ENCODE peak calls at places on chromosomes 6 and 20, in five cellular contexts. D, B, X, M and A are unnamed samples.

GRCh38 chr20:57414867-57415592 is 23.8 kb downstream of the RBM38 start:
- DNase-seq in B (no peak), D (peak), X (no peak), M (no peak), A (no peak)

GRCh38 chr20:1636621-1637020 is 16.8 kb upstream of the SIRPB1 start:
- DNase-seq in B (no peak), M (no peak), D (no peak), X (no peak), A (no peak)

GRCh38 chr20:37524859-37525708 is 2.6 kb downstream of the BLCAP start:
- DNase-seq in X (no peak), D (no peak), M (no peak), B (no peak), A (no peak)

GRCh38 chr6:35562060-35562459 is 49.4 kb upstream of the TULP1 start:
- DNase-seq in X (no peak), B (no peak), D (peak), M (peak), A (no peak)

GRCh38 chr6:122789078-122789861 is at the start of gene SMPDL3A:
- DNase-seq in M (peak), B (peak), D (peak), X (peak), A (peak)

GRCh38 chr6:31878761-31879542 is at the start of gene SLC44A4:
- DNase-seq in M (no peak), D (no peak), B (no peak), X (peak), A (peak)

GRCh38 chr6:51213806-51214205 is 395.1 kb downstream of the TFAP2B start:
- DNase-seq in X (peak), M (no peak), B (no peak), D (no peak), A (peak)

GRCh38 chr20:63738687-63739128 is 868 bp upstream of the SLC2A4RG start:
- DNase-seq in M (peak), X (peak), D (peak), B (peak), A (peak)

GRCh38 chr20:41480054-41480770 is 113.6 kb upstream of the EMILIN3 start:
- DNase-seq in M (no peak), D (peak), B (no peak), X (no peak), A (no peak)

GRCh38 chr6:109202409-109203264 is 107.3 kb downstream of the CEP57L1 start:
- DNase-seq in D (no peak), M (peak), X (no peak), B (no peak), A (no peak)

GRCh38 chr6:145904878-145905277 is 59.3 kb downstream of the SHPRH start:
- DNase-seq in B (no peak), M (no peak), D (no peak), X (no peak), A (no peak)

GRCh38 chr6:123803862-123804681 is at the start of gene NKAIN2:
- DNase-seq in M (peak), X (peak), B (peak), D (peak), A (peak)

GRCh38 chr6:71406871-71407860 is 118.6 kb downstream of the OGFRL1 start:
- DNase-seq in D (no peak), M (peak), B (no peak), X (peak), A (peak)

GRCh38 chr6:131258816-131259476 is 123.7 kb downstream of the AKAP7 start:
- DNase-seq in D (peak), X (no peak), B (no peak), M (no peak), A (no peak)

GRCh38 chr6:4719491-4719890 is 56.7 kb upstream of the CDYL start:
- DNase-seq in B (no peak), M (no peak), X (no peak), D (no peak), A (no peak)

GRCh38 chr6:156880913-156881312 is 103.7 kb downstream of the ARID1B start:
- DNase-seq in B (no peak), D (no peak), M (peak), X (no peak), A (no peak)

GRCh38 chr20:33277471-33278441 is 5.3 kb upstream of the BPIFB1 start:
- DNase-seq in M (peak), D (no peak), B (no peak), X (no peak), A (no peak)

GRCh38 chr6:38146021-38146657 is 326.6 kb downstream of the ZFAND3 start:
- DNase-seq in X (no peak), B (no peak), M (peak), D (no peak), A (no peak)

GRCh38 chr6:62980724-62981123 is 230.5 kb upstream of the FKBP1C start:
- DNase-seq in D (no peak), B (no peak), M (no peak), X (no peak), A (no peak)

GRCh38 chr6:62974452-62974851 is 236.8 kb upstream of the FKBP1C start:
- DNase-seq in X (no peak), D (no peak), M (no peak), B (no peak), A (no peak)

GRCh38 chr6:62980093-62980492 is 231.2 kb upstream of the FKBP1C start:
- DNase-seq in M (no peak), D (no peak), X (no peak), B (no peak), A (no peak)

GRCh38 chr6:62982951-62983350 is 228.3 kb upstream of the FKBP1C start:
- DNase-seq in B (no peak), X (no peak), D (no peak), M (no peak), A (no peak)

DNA sequence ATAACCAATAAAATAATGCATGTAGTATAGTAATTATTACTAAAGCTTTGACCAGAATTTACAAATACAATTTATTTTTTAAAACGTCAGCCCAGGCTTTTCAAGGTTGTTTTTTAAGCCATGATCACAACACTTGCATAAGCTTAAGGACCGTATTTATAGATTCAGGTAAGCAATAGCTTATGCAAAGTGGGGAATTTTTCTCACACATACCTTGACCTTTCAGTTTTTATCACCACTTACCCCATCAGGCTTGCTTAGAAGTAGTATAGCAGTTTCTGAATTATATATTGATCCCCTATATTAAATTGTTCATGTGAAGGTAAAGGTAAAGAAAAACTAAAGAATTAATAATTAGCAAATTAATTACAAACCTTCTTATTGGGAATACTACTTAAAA is 232.3 kb upstream of the FKBP1C start:
- DNase-seq in X (no peak), B (no peak), D (no peak), M (no peak), A (no peak)
- H3K4me2 ChIP-seq in X (no peak), B (no peak), D (no peak), M (no peak), A (no peak)

GRCh38 chr20:49866051-49866450 is 49.3 kb downstream of the SPATA2 start:
- DNase-seq in X (no peak), B (no peak), D (no peak), M (peak), A (no peak)

GRCh38 chr20:49865559-49865958 is 49.8 kb downstream of the SPATA2 start:
- DNase-seq in D (no peak), B (no peak), X (no peak), M (no peak), A (no peak)

GRCh38 chr20:49868538-49868937 is 46.8 kb downstream of the SPATA2 start:
- DNase-seq in D (no peak), B (no peak), M (no peak), X (no peak), A (no peak)

GRCh38 chr20:49868964-49869363 is 46.4 kb downstream of the SPATA2 start:
- DNase-seq in B (no peak), D (no peak), M (no peak), X (no peak), A (no peak)

DNA sequence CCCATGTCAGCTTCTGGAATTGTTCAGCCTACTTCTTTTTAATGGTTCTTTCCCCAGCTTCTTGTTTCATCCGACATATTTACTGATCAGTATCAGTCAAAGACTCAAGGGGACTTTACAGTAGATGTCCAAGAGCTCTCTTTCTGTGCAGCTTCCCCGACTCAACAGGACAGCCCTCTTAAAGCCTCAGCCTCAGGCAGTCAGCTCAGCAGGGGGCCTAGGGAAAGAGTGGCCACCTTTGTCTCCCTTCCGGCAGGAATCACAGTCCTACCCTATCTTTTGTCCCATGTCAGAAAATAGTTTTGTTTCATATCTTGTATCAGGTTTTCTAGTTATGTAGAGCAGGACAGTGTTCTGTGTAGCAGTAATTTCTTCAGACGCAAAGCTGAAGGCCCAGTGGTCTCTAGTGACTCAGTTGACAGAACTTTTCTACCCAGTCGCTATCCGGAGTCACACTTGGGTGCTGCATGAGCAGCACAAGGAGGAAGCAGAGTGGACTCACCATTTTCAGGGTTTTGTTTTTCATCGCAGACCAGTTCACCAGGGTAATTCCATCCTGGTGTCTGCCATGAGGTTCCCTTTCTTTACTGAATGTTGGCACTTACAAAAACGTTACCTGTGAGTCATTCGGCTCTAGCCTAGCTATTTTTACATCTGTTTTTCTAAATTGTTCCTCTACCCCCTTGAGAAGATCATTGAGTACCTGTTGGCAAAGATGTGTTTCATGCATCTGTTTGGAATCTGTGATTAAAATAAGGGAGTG is 47.7 kb downstream of the SPATA2 start:
- DNase-seq in D (no peak), X (no peak), B (no peak), M (peak), A (no peak)
- H2BK12ac ChIP-seq in D (no peak), X (no peak), B (no peak), M (no peak), A (no peak)

GRCh38 chr6:42368156-42368555 is 83.6 kb downstream of the TRERF1 start:
- DNase-seq in X (no peak), M (no peak), D (no peak), B (no peak), A (no peak)
- H2AK5ac ChIP-seq in X (no peak), M (no peak), D (no peak), B (no peak), A (no peak)

DNA sequence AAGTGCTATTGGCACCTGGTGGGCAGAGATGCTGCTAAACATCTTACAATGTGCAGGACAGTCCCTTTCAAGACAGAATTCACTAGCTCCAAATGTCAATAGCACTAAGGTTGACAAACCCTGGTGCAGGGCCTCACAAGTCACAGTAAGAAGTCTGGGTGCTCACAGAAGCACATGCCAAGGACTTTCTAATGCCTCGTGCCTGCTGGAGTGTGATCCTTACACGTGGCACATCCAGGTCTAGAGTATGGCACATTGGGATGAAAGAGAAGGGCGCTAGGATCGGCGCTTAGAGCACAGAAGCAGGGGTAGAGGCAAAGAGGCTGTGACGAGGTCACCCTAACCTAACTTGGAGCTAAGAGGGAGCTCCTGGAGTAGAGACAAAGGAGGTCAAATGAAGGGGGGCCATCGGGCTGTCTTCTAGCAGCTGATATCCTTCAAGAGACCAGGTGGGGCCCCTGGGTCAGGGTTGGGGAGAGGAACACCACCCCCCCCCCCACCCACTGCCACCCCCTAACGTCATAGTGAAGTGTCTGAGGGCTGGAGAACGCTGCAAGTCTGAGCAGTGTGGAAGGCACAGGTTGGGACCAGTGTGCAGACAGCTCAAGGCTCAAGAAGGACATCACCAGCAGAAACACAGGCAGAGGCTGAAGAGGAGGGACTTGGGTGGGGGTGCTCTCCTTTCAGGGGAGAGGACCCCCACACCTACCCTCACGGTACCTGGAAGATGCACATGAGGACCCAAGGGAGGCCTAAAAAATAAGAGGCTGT is 97.7 kb upstream of the MRPS10 start:
- DNase-seq in B (no peak), D (no peak), M (no peak), X (no peak), A (no peak)
- H3K4me2 ChIP-seq in B (no peak), D (no peak), M (peak), X (peak), A (no peak)

GRCh38 chr6:100801036-100801435 is 80.1 kb downstream of the ASCC3 start:
- DNase-seq in B (no peak), M (no peak), X (no peak), D (no peak), A (no peak)

GRCh38 chr6:100806280-100806679 is 74.8 kb downstream of the ASCC3 start:
- DNase-seq in B (no peak), M (no peak), D (peak), X (no peak), A (no peak)

GRCh38 chr6:100808638-100809275 is 72.4 kb downstream of the ASCC3 start:
- DNase-seq in D (peak), M (no peak), B (no peak), X (no peak), A (no peak)

DNA sequence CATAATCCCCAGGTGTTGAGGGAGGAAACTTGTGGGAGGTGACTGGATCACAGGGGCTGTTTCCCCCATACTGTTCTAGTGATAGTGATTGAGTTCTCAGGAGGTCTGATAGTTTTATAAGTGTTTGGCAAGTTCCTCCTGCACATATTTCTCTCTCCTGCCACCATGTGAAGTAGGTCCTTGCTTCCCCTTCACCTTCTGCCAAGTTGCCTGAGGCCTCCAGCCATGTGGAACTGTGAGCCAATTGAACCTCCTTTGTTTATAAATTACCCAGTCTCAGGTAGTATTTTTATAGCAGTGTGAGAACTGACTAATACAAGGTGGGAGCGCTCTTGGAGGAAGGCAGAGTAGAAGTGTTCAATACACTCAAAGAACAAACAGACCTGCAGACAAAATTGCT is 77.9 kb downstream of the ASCC3 start:
- DNase-seq in X (no peak), M (no peak), B (no peak), D (no peak), A (no peak)
- H2BK12ac ChIP-seq in X (no peak), M (no peak), B (no peak), D (no peak), A (no peak)

GRCh38 chr6:56348578-56348977 is 101.2 kb upstream of the COL21A1 start:
- DNase-seq in B (no peak), D (no peak), M (no peak), X (no peak), A (no peak)
- H2AK5ac ChIP-seq in B (no peak), D (no peak), M (no peak), X (no peak), A (no peak)

DNA sequence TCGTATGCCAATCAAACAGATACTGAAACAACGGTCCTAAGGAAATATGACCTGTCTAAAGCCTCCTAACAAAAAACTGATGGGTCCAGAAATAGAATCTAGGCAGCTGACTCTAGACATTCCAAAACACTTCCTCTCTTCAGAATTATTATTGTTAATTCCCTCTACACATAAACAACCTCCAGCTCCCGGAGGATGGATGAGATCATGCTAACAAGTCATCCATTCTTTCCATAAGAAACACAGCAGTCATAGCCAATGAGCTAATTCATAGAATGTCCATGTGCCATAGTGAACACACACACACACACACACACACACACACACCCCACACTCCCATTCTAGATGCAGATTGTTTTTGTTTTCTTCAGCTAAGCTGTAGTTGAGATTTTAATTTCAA is 44.3 kb downstream of the HDGFL1 start:
- DNase-seq in B (no peak), D (peak), X (no peak), M (no peak), A (no peak)
- H3K4me2 ChIP-seq in B (no peak), D (no peak), X (no peak), M (no peak), A (no peak)

DNA sequence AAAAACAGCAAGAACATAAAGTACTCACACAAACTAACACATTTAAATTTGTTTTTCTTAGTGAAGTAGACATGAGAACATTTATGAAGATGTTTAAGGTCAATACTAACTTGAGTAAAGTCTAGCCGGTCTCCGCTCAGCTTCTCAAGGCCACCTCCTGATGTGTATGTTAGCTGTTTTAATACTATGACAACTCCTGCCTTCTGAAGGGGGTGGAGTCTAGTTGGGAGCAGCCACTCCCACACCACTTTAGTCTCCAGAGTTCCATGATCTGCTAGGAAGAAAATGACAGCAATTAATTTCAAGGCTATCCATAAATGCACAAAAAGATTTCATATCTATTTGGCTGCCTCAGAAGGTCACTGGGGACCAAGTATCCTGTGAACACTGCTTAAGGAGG is at the start of gene GSTA3:
- DNase-seq in M (peak), X (no peak), D (no peak), B (no peak), A (no peak)
- H2BK12ac ChIP-seq in M (no peak), X (no peak), D (no peak), B (no peak), A (no peak)

DNA sequence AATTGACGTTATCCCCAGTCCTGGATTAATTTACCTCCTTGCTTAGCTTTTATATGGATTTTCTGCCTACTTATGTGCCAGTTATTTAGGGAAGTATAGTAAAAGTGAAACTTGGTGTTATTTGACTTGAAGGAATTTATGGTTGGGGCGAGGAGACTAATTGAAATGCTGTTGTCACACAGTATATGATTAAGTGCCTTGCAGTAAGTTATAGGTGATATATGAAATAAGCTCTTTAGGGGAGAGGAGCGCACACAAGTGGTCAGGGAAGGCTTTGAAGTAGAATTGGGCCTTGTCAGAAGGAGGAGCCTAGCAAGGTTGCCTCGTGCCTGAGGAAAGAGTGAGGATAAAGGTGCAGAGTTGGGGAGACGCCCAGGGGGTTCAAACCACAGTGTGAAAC is 20.5 kb downstream of the NCOA7 start:
- DNase-seq in M (no peak), X (no peak), D (no peak), B (no peak), A (no peak)
- H2AK5ac ChIP-seq in M (no peak), X (no peak), D (peak), B (no peak), A (no peak)